ENCODE peak calls at places on chromosomes 2 and 18, in eight cellular contexts. C, Q, Z, X, A, L, B and M are unnamed samples.

GRCh38 chr2:147614491-147614890 is 230.3 kb upstream of the ACVR2A start:
- DNase-seq in C (no peak), Q (no peak), Z (no peak), X (no peak), A (no peak), L (no peak), B (no peak), M (no peak)

GRCh38 chr2:209661286-209661685 is 110.3 kb upstream of the UNC80 start:
- DNase-seq in C (no peak), Q (no peak), Z (no peak), X (no peak), A (peak; percentile 77), L (no peak), B (no peak), M (no peak)

GRCh38 chr2:69773201-69773600 is 31.3 kb downstream of the ANXA4 start:
- DNase-seq in C (peak; percentile 47), Q (peak; percentile 75), Z (no peak), X (no peak), A (peak; percentile 28), L (no peak), B (no peak), M (no peak)

GRCh38 chr2:100754951-100755350 is 65.0 kb upstream of the NPAS2 start:
- DNase-seq in C (no peak), Q (no peak), Z (no peak), X (no peak), A (no peak), L (no peak), B (no peak), M (no peak)

GRCh38 chr2:10911291-10912075 is at the start of gene KCNF1:
- DNase-seq in C (peak; percentile 70), Q (peak; percentile 66), Z (no peak), X (peak; percentile 83), A (peak; percentile 74), L (no peak), B (peak; percentile 68), M (no peak)

GRCh38 chr18:51884039-51884438 is 456.0 kb upstream of the DCC start:
- DNase-seq in C (no peak), Q (no peak), Z (no peak), X (no peak), A (no peak), L (no peak), B (no peak), M (no peak)

GRCh38 chr2:98333922-98334321 is 12.3 kb upstream of the CNGA3 start:
- DNase-seq in C (no peak), Q (peak; percentile 1), Z (no peak), X (no peak), A (no peak), L (no peak), B (no peak), M (no peak)

GRCh38 chr2:122739732-122740593 is 984.5 kb downstream of the TSN start:
- DNase-seq in C (no peak), Q (no peak), Z (no peak), X (no peak), A (no peak), L (no peak), B (no peak), M (no peak)

GRCh38 chr18:21052385-21052784 is 59.2 kb downstream of the ROCK1 start:
- DNase-seq in C (no peak), Q (no peak), Z (no peak), X (no peak), A (peak; percentile 3), L (no peak), B (no peak), M (no peak)

GRCh38 chr2:529425-529824 is 147.8 kb downstream of the TMEM18 start:
- DNase-seq in C (peak; percentile 20), Q (peak; percentile 36), Z (no peak), X (peak; percentile 40), A (peak; percentile 68), L (no peak), B (peak; percentile 48), M (no peak)

GRCh38 chr2:168138369-168138768 is 109.0 kb downstream of the STK39 start:
- DNase-seq in C (no peak), Q (peak; percentile 55), Z (no peak), X (no peak), A (no peak), L (peak; percentile 41), B (no peak), M (peak; percentile 12)

GRCh38 chr2:62248226-62248625 is 52.3 kb downstream of the B3GNT2 start:
- DNase-seq in C (no peak), Q (no peak), Z (no peak), X (no peak), A (no peak), L (no peak), B (no peak), M (no peak)

GRCh38 chr2:127288274-127288673 is 5.7 kb downstream of the ERCC3 start:
- DNase-seq in C (no peak), Q (no peak), Z (no peak), X (no peak), A (no peak), L (no peak), B (no peak), M (no peak)

GRCh38 chr2:219350215-219350937 is 17.8 kb upstream of the RESP18 start:
- DNase-seq in C (no peak), Q (peak; percentile 33), Z (no peak), X (no peak), A (no peak), L (no peak), B (no peak), M (no peak)

GRCh38 chr2:221570321-221571107 is 1.6 kb downstream of the EPHA4 start:
- DNase-seq in C (peak; percentile 57), Q (peak; percentile 54), Z (no peak), X (no peak), A (peak; percentile 43), L (no peak), B (no peak), M (peak; percentile 9)

GRCh38 chr2:169572189-169572588 is 1.5 kb downstream of the FASTKD1 start:
- DNase-seq in C (no peak), Q (no peak), Z (no peak), X (no peak), A (no peak), L (no peak), B (no peak), M (no peak)

GRCh38 chr2:36511858-36512630 is 85.9 kb downstream of the FEZ2 start:
- DNase-seq in C (peak; percentile 21), Q (no peak), Z (no peak), X (no peak), A (no peak), L (no peak), B (no peak), M (no peak)

GRCh38 chr2:191155608-191156071 is 4.8 kb upstream of the STAT4 start:
- DNase-seq in C (peak; percentile 21), Q (peak; percentile 75), Z (no peak), X (peak; percentile 68), A (no peak), L (no peak), B (no peak), M (no peak)

GRCh38 chr2:44388877-44389276 is 27.1 kb downstream of the CAMKMT start:
- DNase-seq in C (no peak), Q (no peak), Z (no peak), X (no peak), A (no peak), L (no peak), B (no peak), M (no peak)

GRCh38 chr2:186984481-186984880 is 135.5 kb upstream of the ZSWIM2 start:
- DNase-seq in C (no peak), Q (no peak), Z (no peak), X (no peak), A (no peak), L (no peak), B (no peak), M (no peak)

GRCh38 chr2:227710986-227711385 is 6.8 kb downstream of the SLC19A3 start:
- DNase-seq in C (no peak), Q (no peak), Z (no peak), X (no peak), A (no peak), L (no peak), B (no peak), M (no peak)
- H3K4me1 ChIP-seq in C (no peaks in the 10 kb centered on the region), Q (no peaks in the 10 kb centered on the region), Z (no peaks in the 10 kb centered on the region), X (no peaks in the 10 kb centered on the region), A (peaks cover 10% of the 10 kb centered on the region), L (no peaks in the 10 kb centered on the region), B (peaks cover 14% of the 10 kb centered on the region), M (no peaks in the 10 kb centered on the region)

GRCh38 chr2:181273986-181274385 is 183.2 kb upstream of the ITGA4 start:
- DNase-seq in C (no peak), Q (peak; percentile 14), Z (no peak), X (no peak), A (no peak), L (no peak), B (no peak), M (no peak)

GRCh38 chr2:181281206-181281832 is 175.9 kb upstream of the ITGA4 start:
- DNase-seq in C (no peak), Q (no peak), Z (no peak), X (no peak), A (no peak), L (no peak), B (no peak), M (no peak)

GRCh38 chr2:181275643-181276070 is 181.5 kb upstream of the ITGA4 start:
- DNase-seq in C (no peak), Q (no peak), Z (no peak), X (no peak), A (peak; percentile 41), L (no peak), B (no peak), M (no peak)
- TF ChIP-seq CTCF in C (no peak), Q (no peak), Z (no peak), X (no peak), A (peak; percentile 29), L (no peak), B (no peak), M (no peak)

DNA sequence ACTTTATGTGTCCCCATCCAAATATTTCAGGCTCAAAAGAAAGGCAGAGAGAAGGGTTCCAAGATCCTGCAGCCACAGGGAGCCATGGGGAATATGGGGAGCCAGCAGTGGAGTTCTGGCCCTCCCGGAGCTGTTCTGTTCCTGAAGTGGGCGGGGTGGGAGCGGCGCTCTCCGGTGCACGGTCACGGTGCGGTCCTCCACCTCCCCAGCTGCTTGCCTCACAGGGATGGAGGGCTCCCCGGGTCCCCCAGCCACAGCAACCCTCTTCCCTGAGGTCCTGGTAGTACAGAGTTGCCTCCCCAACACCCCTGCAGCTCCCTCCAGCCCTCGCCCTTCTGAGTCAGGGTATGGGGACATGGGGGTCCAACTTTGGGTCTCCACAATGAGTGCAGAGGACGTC is 26.2 kb upstream of the SNED1 start:
- DNase-seq in C (no peak), Q (no peak), Z (peak; percentile 9), X (no peak), A (no peak), L (peak; percentile 7), B (no peak), M (no peak)
- H3K4me3 ChIP-seq in C (no peak overlapping the region), Q (no peak overlapping the region), Z (no peak overlapping the region), X (no peak overlapping the region), A (no peak overlapping the region), L (no peak overlapping the region), B (no peak overlapping the region), M (no peak overlapping the region)

GRCh38 chr2:240344904-240345303 is 90.6 kb upstream of the GPC1 start:
- DNase-seq in C (no peak), Q (peak; percentile 29), Z (no peak), X (peak; percentile 39), A (no peak), L (no peak), B (no peak), M (no peak)
- H3K4me1 ChIP-seq in C (no peaks in the 10 kb centered on the region), Q (no peaks in the 10 kb centered on the region), Z (no peaks in the 10 kb centered on the region), X (no peaks in the 10 kb centered on the region), A (no peaks in the 10 kb centered on the region), L (no peaks in the 10 kb centered on the region), B (no peaks in the 10 kb centered on the region), M (no peaks in the 10 kb centered on the region)